ENCODE peak calls at places on chromosome 19, in eight cellular contexts. R, S, Z, L, U, O, B and P are unnamed samples.

GRCh38 chr19:6141217-6141616 is 5.8 kb downstream of the ACSBG2 start:
- DNase-seq in U (no peak), R (no peak), Z (no peak), L (no peak), B (no peak), O (no peak), S (no peak), P (no peak)

GRCh38 chr19:33224694-33225457 is 774 bp downstream of the SLC7A10 start:
- DNase-seq in R (no peak), U (no peak), L (no peak), O (no peak), S (peak; percentile 51), Z (no peak), B (no peak), P (no peak)

GRCh38 chr19:53394974-53395839 is at the start of gene ZNF765:
- DNase-seq in U (peak; percentile 98), R (peak; percentile 91), O (peak; percentile 96), B (peak; percentile 41), Z (peak; percentile 93), L (peak; percentile 91), S (peak; percentile 99), P (peak; percentile 97)

GRCh38 chr19:6802336-6803035 is 30.0 kb downstream of the VAV1 start:
- DNase-seq in B (no peak), S (peak; percentile 84), U (peak; percentile 42), O (peak; percentile 21), R (peak; percentile 72), L (no peak), Z (peak; percentile 85), P (no peak)

GRCh38 chr19:46229442-46229841 is at the start of gene IGFL1:
- DNase-seq in Z (no peak), S (no peak), U (no peak), R (no peak), B (no peak), O (no peak), L (no peak), P (no peak)

GRCh38 chr19:47112166-47112663 is 1.4 kb downstream of the ZC3H4 start:
- DNase-seq in S (peak; percentile 97), R (peak; percentile 77), B (peak; percentile 50), Z (peak; percentile 91), L (peak; percentile 88), U (peak; percentile 90), O (peak; percentile 87), P (peak; percentile 94)

GRCh38 chr19:17289489-17289888 is 7.8 kb downstream of the ANKLE1 start:
- DNase-seq in U (peak; percentile 68), R (no peak), L (peak; percentile 92), B (no peak), O (peak; percentile 97), S (peak; percentile 85), Z (no peak), P (peak; percentile 60)

GRCh38 chr19:30719991-30720329 is 347.8 kb downstream of the ZNF536 start:
- DNase-seq in L (peak; percentile 12), O (peak; percentile 78), Z (no peak), S (no peak), R (no peak), B (no peak), U (no peak), P (no peak)

GRCh38 chr19:5985098-5985783 is 7.3 kb upstream of the RANBP3 start:
- DNase-seq in L (peak; percentile 38), U (no peak), O (no peak), B (no peak), R (no peak), Z (no peak), S (no peak), P (no peak)

GRCh38 chr19:38974599-38975213 is 836 bp downstream of the FBXO17 start:
- DNase-seq in Z (no peak), R (no peak), B (no peak), S (no peak), U (no peak), O (no peak), L (no peak), P (no peak)

GRCh38 chr19:53463263-53463662 is 4.3 kb upstream of the ZNF813 start:
- DNase-seq in R (no peak), U (peak; percentile 19), L (peak; percentile 13), B (no peak), O (peak; percentile 94), Z (no peak), S (no peak), P (no peak)

GRCh38 chr19:54431255-54431838 is 16.1 kb downstream of the TTYH1 start:
- DNase-seq in Z (no peak), L (no peak), U (no peak), B (no peak), O (no peak), R (no peak), S (peak; percentile 76), P (no peak)

GRCh38 chr19:35120898-35121297 is 5.3 kb downstream of the FXYD3 start:
- DNase-seq in B (no peak), U (peak; percentile 80), O (no peak), L (no peak), Z (no peak), S (no peak), R (no peak), P (peak; percentile 82)

GRCh38 chr19:40614595-40615411 is 13.6 kb downstream of the LTBP4 start:
- DNase-seq in B (no peak), L (peak; percentile 98), R (peak; percentile 74), Z (peak; percentile 90), U (peak; percentile 99), O (peak; percentile 99), S (peak; percentile 85), P (peak; percentile 79)

GRCh38 chr19:18284710-18285430 is 3.4 kb upstream of the JUND start:
- DNase-seq in B (no peak), U (no peak), L (no peak), S (no peak), Z (peak; percentile 44), O (no peak), R (no peak), P (no peak)

GRCh38 chr19:38719761-38720558 is 24.3 kb downstream of the CAPN12 start:
- DNase-seq in S (no peak), B (no peak), Z (no peak), O (no peak), L (no peak), R (no peak), U (no peak), P (no peak)

GRCh38 chr19:45391346-45391745 is 13.5 kb downstream of the PPP1R13L start:
- DNase-seq in L (no peak), B (no peak), Z (no peak), R (no peak), U (no peak), O (peak; percentile 75), S (no peak), P (no peak)

GRCh38 chr19:49453757-49454248 is 778 bp downstream of the ALDH16A1 start:
- DNase-seq in U (no peak), O (no peak), S (no peak), L (no peak), B (no peak), R (no peak), Z (no peak), P (no peak)

GRCh38 chr19:49456351-49456750 is 3.3 kb downstream of the ALDH16A1 start:
- DNase-seq in O (no peak), L (no peak), U (no peak), Z (no peak), B (no peak), S (no peak), R (no peak), P (no peak)

GRCh38 chr19:49458567-49458903 is 5.5 kb downstream of the ALDH16A1 start:
- DNase-seq in S (no peak), B (no peak), O (no peak), Z (no peak), R (no peak), L (no peak), U (no peak), P (no peak)

GRCh38 chr19:49453013-49453756 is at the start of gene ALDH16A1:
- DNase-seq in U (peak; percentile 100), O (peak; percentile 99), R (peak; percentile 95), Z (peak; percentile 98), S (peak; percentile 100), L (peak; percentile 98), B (peak; percentile 90), P (peak; percentile 99)

GRCh38 chr19:49455729-49456128 is 2.7 kb downstream of the ALDH16A1 start:
- DNase-seq in O (no peak), U (no peak), Z (no peak), B (no peak), S (no peak), L (no peak), R (no peak), P (no peak)
- H3K4me1 ChIP-seq in O (no peaks in the 10 kb centered on the region), U (peaks cover 5% of the 10 kb centered on the region), Z (peaks cover 46% of the 10 kb centered on the region), B (peaks cover 10% of the 10 kb centered on the region), S (peaks cover 30% of the 10 kb centered on the region), L (peaks cover under 1% of the 10 kb centered on the region), R (peaks cover 18% of the 10 kb centered on the region), P (peaks cover 12% of the 10 kb centered on the region)

GRCh38 chr19:20660473-20660872 is 898 bp downstream of the ZNF626 start:
- DNase-seq in R (no peak), U (no peak), Z (no peak), B (no peak), O (peak; percentile 51), L (peak; percentile 19), S (no peak), P (no peak)

GRCh38 chr19:20667281-20667680 is 5.9 kb upstream of the ZNF626 start:
- DNase-seq in B (no peak), O (no peak), Z (no peak), U (no peak), L (no peak), S (no peak), R (no peak), P (no peak)

GRCh38 chr19:20661150-20661819 is at the start of gene ZNF626:
- DNase-seq in O (peak; percentile 99), R (peak; percentile 87), B (peak; percentile 87), L (peak; percentile 99), S (peak; percentile 79), Z (peak; percentile 95), U (peak; percentile 96), P (peak; percentile 76)

GRCh38 chr19:20664917-20665781 is 3.8 kb upstream of the ZNF626 start:
- DNase-seq in R (no peak), B (no peak), U (peak; percentile 16), Z (no peak), O (peak; percentile 62), L (peak; percentile 10), S (no peak), P (no peak)

GRCh38 chr19:20662421-20663105 is 1.2 kb upstream of the ZNF626 start:
- DNase-seq in L (no peak), O (no peak), U (no peak), R (no peak), Z (no peak), S (no peak), B (no peak), P (no peak)
- H3K4me3 ChIP-seq in L (no peak overlapping the region), O (no peak overlapping the region), U (no peak overlapping the region), R (no peak overlapping the region), Z (no peak overlapping the region), S (no peak overlapping the region), B (no peak overlapping the region), P (no peak overlapping the region)

GRCh38 chr19:2048959-2049740 is 1.9 kb downstream of the MKNK2 start:
- DNase-seq in O (no peak), R (no peak), U (no peak), B (no peak), S (peak; percentile 79), L (no peak), Z (peak; percentile 36), P (peak; percentile 55)
- H3K4me1 ChIP-seq in O (peaks cover 2% of the 10 kb centered on the region), R (peaks cover 71% of the 10 kb centered on the region), U (peaks cover 31% of the 10 kb centered on the region), B (peaks cover 41% of the 10 kb centered on the region), S (peaks cover 74% of the 10 kb centered on the region), L (peaks cover 19% of the 10 kb centered on the region), Z (peaks cover 70% of the 10 kb centered on the region), P (peaks cover 53% of the 10 kb centered on the region)

DNA sequence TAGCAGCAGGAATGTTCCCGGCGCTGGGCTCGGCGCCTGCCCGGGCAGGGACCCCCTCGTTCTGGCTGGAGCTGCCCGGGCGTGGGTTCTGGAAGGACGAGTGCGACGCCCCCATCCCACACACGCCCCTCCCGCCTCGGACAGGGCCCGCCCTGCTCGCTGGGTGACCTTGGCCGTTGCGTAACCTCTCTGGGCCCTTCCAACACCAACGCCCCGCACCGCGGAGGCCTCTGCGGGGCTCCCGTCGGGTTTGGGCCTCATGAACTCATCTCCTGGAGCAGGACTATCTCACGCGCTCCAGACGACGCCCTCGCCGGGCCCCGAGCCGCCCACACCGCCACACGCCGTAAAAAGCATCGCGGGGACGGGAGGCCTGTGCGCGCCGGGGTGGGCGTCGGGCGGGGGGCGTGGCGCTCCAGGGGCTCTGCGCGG is 10.4 kb downstream of the PALM start:
- DNase-seq in Z (no peak), U (no peak), S (no peak), R (no peak), L (peak; percentile 79), O (no peak), B (no peak), P (no peak)
- H3K4me3 ChIP-seq in Z (no peak overlapping the region), U (no peak overlapping the region), S (no peak overlapping the region), R (no peak overlapping the region), L (no peak overlapping the region), O (no peak overlapping the region), B (no peak overlapping the region), P (peak overlapping the region; percentile 13)